ENCODE peak calls at places on chromosomes 12 and 14, in four cellular contexts. O is H9, G is H1, I is trophoblast cell. F is an unnamed sample.

GRCh38 chr12:101877816-101878811 is 734 bp downstream of the DRAM1 start:
- DNase-seq in G (no peak), O (peak; percentile 61), I (no peak), F (peak; percentile 28)

GRCh38 chr14:103563089-103563620 is 395 bp downstream of the COA8 start:
- DNase-seq in I (peak; percentile 98), G (no peak), O (no peak), F (no peak)

GRCh38 chr12:32248594-32249140 is 142.0 kb downstream of the BICD1 start:
- DNase-seq in G (no peak), O (no peak), I (no peak), F (no peak)

GRCh38 chr12:64404470-64405446 is 566 bp downstream of the XPOT start:
- DNase-seq in O (peak; percentile 53), G (no peak), I (peak; percentile 40), F (peak; percentile 89)

GRCh38 chr14:59481407-59482119 is 2.6 kb downstream of the L3HYPDH start:
- DNase-seq in G (no peak), O (no peak), I (no peak), F (no peak)

GRCh38 chr14:39351708-39352107 is 80.5 kb downstream of the FBXO33 start:
- DNase-seq in G (no peak), O (no peak), I (peak; percentile 1), F (no peak)

GRCh38 chr14:65940056-65940735 is 527.7 kb downstream of the FUT8 start:
- DNase-seq in G (no peak), I (peak; percentile 19), O (peak; percentile 29), F (peak; percentile 55)

GRCh38 chr14:62304172-62304571 is 542.0 kb downstream of the SNAPC1 start:
- DNase-seq in G (no peak), O (no peak), I (no peak), F (no peak)

GRCh38 chr12:55696141-55696540 is 11.6 kb downstream of the ITGA7 start:
- DNase-seq in G (no peak), I (no peak), O (no peak), F (no peak)

GRCh38 chr14:105525326-105525725 is 1.1 kb upstream of the TMEM121 start:
- DNase-seq in O (no peak), G (no peak), I (no peak), F (no peak)

GRCh38 chr14:102786758-102787157 is 9.5 kb downstream of the TRAF3 start:
- DNase-seq in G (no peak), O (no peak), I (peak; percentile 64), F (no peak)

GRCh38 chr12:40921563-40922163 is 229.4 kb downstream of the CNTN1 start:
- DNase-seq in O (no peak), G (no peak), I (no peak), F (peak; percentile 12)

GRCh38 chr12:27572486-27573255 is 48.7 kb downstream of the PPFIBP1 start:
- DNase-seq in I (no peak), O (no peak), G (no peak), F (no peak)

GRCh38 chr12:129184066-129184695 is 330.9 kb downstream of the GLT1D1 start:
- DNase-seq in O (no peak), I (no peak), G (no peak), F (no peak)

GRCh38 chr12:95390932-95391331 is 83.0 kb upstream of the METAP2 start:
- DNase-seq in G (no peak), I (no peak), O (no peak), F (no peak)

GRCh38 chr12:116996648-116997047 is 85.9 kb downstream of the FBXW8 start:
- DNase-seq in O (no peak), I (no peak), G (no peak), F (no peak)

GRCh38 chr14:103109789-103110415 is 13.4 kb upstream of the TNFAIP2 start:
- DNase-seq in I (peak; percentile 98), G (no peak), O (peak; percentile 79), F (peak; percentile 93)

GRCh38 chr12:98295681-98296080 is 219.7 kb upstream of the TMPO start:
- DNase-seq in G (no peak), O (no peak), I (peak; percentile 9), F (no peak)

GRCh38 chr12:5789469-5789968 is 155.5 kb downstream of the ANO2 start:
- DNase-seq in G (no peak), I (no peak), O (no peak), F (no peak)

GRCh38 chr14:45426685-45427282 is 173.8 kb upstream of the MIS18BP1 start:
- DNase-seq in I (no peak), O (peak; percentile 37), G (peak; percentile 7), F (peak; percentile 90)

GRCh38 chr12:113159937-113160336 is 10.4 kb downstream of the CFAP73 start:
- DNase-seq in O (no peak), G (no peak), I (no peak), F (no peak)

GRCh38 chr12:65961731-65962130 is 137.4 kb downstream of the HMGA2 start:
- DNase-seq in I (no peak), O (no peak), G (no peak), F (no peak)

GRCh38 chr14:96077983-96078686 is 39.0 kb downstream of the C14orf132 start:
- DNase-seq in G (no peak), O (no peak), I (no peak), F (no peak)

GRCh38 chr12:58503731-58504520 is 416.4 kb downstream of the LRIG3 start:
- DNase-seq in G (no peak), O (no peak), I (no peak), F (no peak)

GRCh38 chr12:32272465-32272864 is 126.9 kb upstream of the FGD4 start:
- DNase-seq in G (no peak), I (no peak), O (no peak), F (no peak)

GRCh38 chr12:51971679-51972423 is 20.4 kb downstream of the ACVR1B start:
- DNase-seq in I (peak; percentile 25), O (no peak), G (no peak), F (no peak)

GRCh38 chr14:73773441-73774243 is 59.5 kb upstream of the PNMA1 start:
- DNase-seq in I (no peak), O (no peak), G (no peak), F (no peak)
- H3K23ac ChIP-seq in I (no peak overlapping the region), O (no peak overlapping the region), G (no peak overlapping the region), F (no peak overlapping the region)

DNA sequence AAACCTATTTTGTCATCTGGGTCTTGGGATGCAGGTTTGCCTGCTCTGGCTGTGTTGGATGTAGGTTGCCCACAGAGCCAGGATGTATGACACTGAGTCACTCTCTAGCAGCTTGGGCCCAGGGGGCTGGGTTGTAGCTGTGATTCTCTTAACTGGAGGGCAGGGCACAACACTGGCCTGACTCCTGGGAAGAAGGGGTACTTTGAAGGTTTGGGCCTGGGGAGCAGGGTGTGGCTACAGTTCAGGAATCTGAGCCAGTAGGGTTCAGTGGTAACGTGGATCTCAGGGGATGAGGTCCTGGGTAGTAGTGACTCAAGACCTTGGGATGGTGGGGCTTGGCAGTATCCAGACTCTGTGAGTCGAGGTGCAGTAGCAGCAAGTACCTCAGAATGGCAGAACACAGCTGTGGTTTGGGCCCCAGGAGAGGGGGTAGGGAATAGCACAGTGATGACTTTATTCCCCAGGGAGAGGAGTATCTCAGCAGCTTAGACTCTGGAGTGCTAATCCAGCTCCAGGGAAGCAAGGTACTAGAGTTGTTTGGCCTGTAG is 25.7 kb downstream of the TBC1D15 start:
- DNase-seq in G (no peak), I (no peak), O (no peak), F (peak; percentile 29)
- H3K79me2 ChIP-seq in G (peaks cover 87% of the 10 kb centered on the region), I (no peaks in the 10 kb centered on the region), O (peaks cover 17% of the 10 kb centered on the region), F (peaks cover 23% of the 10 kb centered on the region)

DNA sequence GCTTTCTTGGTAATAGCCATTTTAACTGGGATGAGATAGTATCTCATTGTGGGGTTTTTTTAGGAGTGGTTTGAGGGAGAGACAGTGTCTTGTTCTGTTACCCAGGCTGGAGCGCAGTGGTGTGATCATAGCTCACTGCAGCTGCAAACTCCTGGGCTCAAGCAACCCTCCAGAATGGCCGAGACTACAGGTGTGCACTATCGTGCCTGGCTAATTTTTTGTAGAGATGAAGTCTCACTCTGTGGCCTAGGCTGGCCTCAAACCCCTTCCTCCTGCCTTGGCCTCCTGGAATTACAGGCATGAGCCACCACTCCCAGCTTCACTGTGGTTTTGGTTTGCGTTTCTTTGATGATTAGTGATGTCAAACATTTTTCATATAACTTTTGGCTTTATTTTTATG is 293.6 kb downstream of the ERC1 start:
- DNase-seq in O (no peak), G (no peak), I (no peak), F (no peak)
- H3K23ac ChIP-seq in O (no peak overlapping the region), G (no peak overlapping the region), I (no peak overlapping the region), F (no peak overlapping the region)

GRCh38 chr12:57133916-57134315 is 5.6 kb downstream of the LRP1 start:
- DNase-seq in O (no peak), I (no peak), G (no peak), F (no peak)

GRCh38 chr12:57135487-57135886 is 7.2 kb downstream of the LRP1 start:
- DNase-seq in O (peak; percentile 70), G (no peak), I (peak; percentile 29), F (peak; percentile 80)

GRCh38 chr12:57134949-57135348 is 6.7 kb downstream of the LRP1 start:
- DNase-seq in G (no peak), I (no peak), O (no peak), F (no peak)

GRCh38 chr12:57138526-57139272 is 8.7 kb downstream of the LRP1-AS start:
- DNase-seq in G (no peak), I (peak; percentile 75), O (no peak), F (no peak)

DNA sequence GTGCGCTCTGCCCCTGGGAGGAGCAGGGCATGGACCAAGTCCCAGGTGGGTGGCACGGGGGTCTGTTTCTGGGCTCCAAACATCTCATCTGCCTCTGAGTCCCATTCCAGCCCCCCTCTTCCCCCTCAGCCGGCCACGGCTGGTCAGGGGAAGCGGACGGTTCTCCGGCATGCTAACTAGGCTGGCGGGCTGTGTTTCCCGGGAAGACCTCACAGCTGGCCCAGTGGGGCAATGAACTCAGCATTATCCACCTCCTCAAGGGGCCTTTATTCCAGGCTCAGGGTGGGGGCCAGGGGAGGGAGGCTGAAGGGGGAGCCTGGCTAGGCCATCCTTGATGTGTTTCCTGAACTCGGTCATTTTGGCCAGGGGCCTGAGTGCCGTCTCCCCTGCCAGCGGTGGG is 7.7 kb downstream of the LRP1 start:
- DNase-seq in G (no peak), O (peak; percentile 49), I (no peak), F (no peak)
- H3K79me2 ChIP-seq in G (peaks cover 72% of the 10 kb centered on the region), O (peaks cover 19% of the 10 kb centered on the region), I (peaks cover 15% of the 10 kb centered on the region), F (peaks cover 32% of the 10 kb centered on the region)

DNA sequence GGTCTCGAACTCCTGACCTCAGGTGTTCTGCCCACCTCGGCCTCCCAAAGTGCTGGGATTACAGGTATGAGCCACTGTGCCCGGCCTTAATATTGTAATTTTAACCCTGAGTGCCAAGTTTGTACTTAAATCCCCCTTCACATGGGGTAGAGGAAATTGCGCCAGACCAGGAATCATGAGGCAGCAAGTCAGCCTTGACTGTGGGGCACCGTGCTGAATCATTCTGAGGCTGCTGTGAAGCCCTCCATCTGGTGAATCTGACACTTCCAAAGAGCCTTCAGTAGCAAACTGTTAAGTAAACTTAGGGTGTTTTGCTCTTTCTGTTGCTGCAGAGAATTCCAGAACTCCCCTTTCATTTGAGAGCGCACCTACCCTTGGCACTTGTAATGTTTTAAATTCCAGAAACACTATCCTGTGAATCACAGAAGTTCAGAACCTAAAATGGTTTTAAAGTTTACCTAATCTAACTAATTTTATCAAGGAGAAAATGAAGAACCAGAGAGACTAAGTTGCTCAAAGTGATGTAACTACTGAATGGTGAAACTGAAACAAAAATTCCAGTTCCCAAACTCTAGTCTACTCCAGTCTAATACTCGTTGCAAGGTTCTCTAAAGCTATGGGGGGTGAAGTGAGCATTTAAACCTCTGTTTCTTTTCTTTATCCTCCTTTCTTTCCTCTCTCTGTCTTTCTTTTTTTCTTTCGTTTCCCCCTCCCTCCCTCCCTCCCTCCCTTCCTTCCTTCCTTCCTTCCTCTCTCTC is 7.5 kb downstream of the HEBP1 start:
- DNase-seq in O (no peak), I (no peak), G (no peak), F (peak; percentile 51)
- H3K23ac ChIP-seq in O (no peak overlapping the region), I (no peak overlapping the region), G (no peak overlapping the region), F (no peak overlapping the region)

GRCh38 chr14:52048641-52049204 is 20.1 kb downstream of the NID2 start:
- DNase-seq in G (no peak), O (no peak), I (no peak), F (no peak)
- H3K79me2 ChIP-seq in G (no peaks in the 10 kb centered on the region), O (no peaks in the 10 kb centered on the region), I (no peaks in the 10 kb centered on the region), F (no peaks in the 10 kb centered on the region)